ENCODE peak calls at places on chromosomes 11 and 22, in five cellular contexts. Y, D, E, Q and P are unnamed samples.

GRCh38 chr22:38153821-38154562 is 27.6 kb downstream of the PLA2G6 start:
- DNase-seq in Y (no peak), Q (no peak), E (no peak), D (no peak), P (no peak)

GRCh38 chr11:45174168-45174835 is 27.9 kb downstream of the PRDM11 start:
- DNase-seq in Y (no peak), Q (no peak), E (no peak), D (no peak), P (no peak)

GRCh38 chr22:47446821-47447810 is 684.7 kb downstream of the TBC1D22A start:
- DNase-seq in Q (no peak), Y (no peak), D (no peak), E (no peak), P (no peak)

GRCh38 chr11:129985823-129986222 is 16.8 kb downstream of the PRDM10 start:
- DNase-seq in Q (no peak), E (no peak), D (no peak), Y (no peak), P (no peak)

GRCh38 chr11:120146413-120147093 is 8.6 kb upstream of the TRIM29 start:
- DNase-seq in Y (no peak), D (no peak), E (no peak), Q (no peak), P (no peak)

GRCh38 chr11:126035718-126036117 is 26.9 kb downstream of the CDON start:
- DNase-seq in E (no peak), Q (no peak), Y (no peak), D (no peak), P (no peak)

GRCh38 chr22:46093796-46094195 is 56.5 kb upstream of the PPARA start:
- DNase-seq in Q (no peak), E (no peak), Y (no peak), D (no peak), P (no peak)

GRCh38 chr11:113618360-113618759 is 87.7 kb downstream of the TMPRSS5 start:
- DNase-seq in E (no peak), Q (no peak), Y (peak; percentile 25), D (no peak), P (no peak)

GRCh38 chr22:41181349-41182241 is 23.5 kb upstream of the L3MBTL2 start:
- DNase-seq in Q (no peak), D (no peak), E (no peak), Y (peak; percentile 74), P (peak; percentile 90)

GRCh38 chr11:45272701-45273100 is 13.4 kb downstream of the SYT13 start:
- DNase-seq in E (no peak), Q (no peak), Y (no peak), D (no peak), P (no peak)

GRCh38 chr22:44403930-44404329 is 91.2 kb upstream of the SHISAL1 start:
- DNase-seq in E (no peak), Y (no peak), Q (no peak), D (no peak), P (no peak)

GRCh38 chr11:58525037-58525614 is 17.2 kb upstream of the OR5B21 start:
- DNase-seq in D (peak; percentile 63), E (no peak), Q (no peak), Y (no peak), P (no peak)

GRCh38 chr11:123374622-123374968 is 55.5 kb upstream of the GRAMD1B start:
- DNase-seq in E (no peak), D (no peak), Y (no peak), Q (no peak), P (no peak)

GRCh38 chr11:12449961-12450715 is 72.8 kb downstream of the PARVA start:
- DNase-seq in Y (peak; percentile 46), D (no peak), E (no peak), Q (no peak), P (peak; percentile 51)

GRCh38 chr11:16985297-16985696 is 28.9 kb downstream of the PLEKHA7 start:
- DNase-seq in Y (no peak), D (no peak), E (no peak), Q (no peak), P (no peak)

GRCh38 chr11:68761801-68762200 is 10.5 kb upstream of the TESMIN start:
- DNase-seq in E (no peak), Q (no peak), Y (no peak), D (no peak), P (no peak)

GRCh38 chr11:92451081-92451480 is 226.5 kb downstream of the FAT3 start:
- DNase-seq in Q (no peak), D (no peak), E (no peak), Y (no peak), P (no peak)

GRCh38 chr11:13339196-13340153 is 61.9 kb downstream of the BMAL1 start:
- DNase-seq in D (no peak), E (no peak), Q (no peak), Y (peak; percentile 95), P (peak; percentile 94)

GRCh38 chr11:78869293-78869692 is 294.6 kb upstream of the NARS2 start:
- DNase-seq in Q (no peak), E (no peak), Y (no peak), D (no peak), P (no peak)

GRCh38 chr11:75576445-75577049 is 14.5 kb downstream of the SERPINH1 start:
- DNase-seq in E (no peak), Y (peak; percentile 55), D (peak; percentile 68), Q (no peak), P (peak; percentile 80)

GRCh38 chr11:76149713-76150112 is 56.6 kb downstream of the WNT11 start:
- DNase-seq in Y (no peak), Q (no peak), D (no peak), E (no peak), P (no peak)

GRCh38 chr11:62552931-62553838 is 6.6 kb upstream of the AHNAK start:
- DNase-seq in Y (peak; percentile 97), Q (no peak), D (peak; percentile 53), E (peak; percentile 48), P (peak; percentile 98)

GRCh38 chr11:44728491-44728910 is 1.7 kb downstream of the TSPAN18 start:
- DNase-seq in D (no peak), E (no peak), Y (no peak), Q (no peak), P (no peak)

GRCh38 chr22:44287121-44287693 is 25.5 kb downstream of the SHISAL1 start:
- DNase-seq in Q (no peak), D (no peak), E (no peak), Y (no peak), P (no peak)

GRCh38 chr11:62896049-62896448 is 15.4 kb downstream of the SLC3A2 start:
- DNase-seq in E (no peak), Y (no peak), D (no peak), Q (no peak), P (no peak)

GRCh38 chr11:13928566-13929251 is 33.8 kb upstream of the SPON1 start:
- DNase-seq in Q (no peak), E (no peak), D (no peak), Y (peak; percentile 85), P (peak; percentile 82)

GRCh38 chr11:65116370-65117205 is 913 bp downstream of the ZNHIT2 start:
- DNase-seq in E (no peak), D (peak; percentile 36), Y (peak; percentile 70), Q (peak; percentile 49), P (peak; percentile 64)

GRCh38 chr22:20129747-20130014 is 1.9 kb upstream of the ZDHHC8 start:
- DNase-seq in Q (no peak), Y (no peak), D (no peak), E (no peak), P (no peak)

GRCh38 chr11:30128269-30128932 is 102.4 kb upstream of the FSHB start:
- DNase-seq in Q (no peak), E (no peak), D (no peak), Y (peak; percentile 82), P (peak; percentile 5)

GRCh38 chr11:6727971-6728890 is 43.5 kb downstream of the OR2AG2 start:
- DNase-seq in E (no peak), D (no peak), Y (no peak), Q (no peak), P (no peak)

GRCh38 chr11:64848779-64849599 is 4.5 kb upstream of the CDC42BPG start:
- DNase-seq in E (no peak), D (peak; percentile 89), Y (no peak), Q (no peak), P (no peak)

GRCh38 chr11:119352857-119353260 is 6.4 kb upstream of the MFRP start:
- DNase-seq in D (no peak), Q (no peak), E (no peak), Y (no peak), P (peak; percentile 48)

GRCh38 chr11:60927600-60927999 is 3.3 kb downstream of the TMEM132A start:
- DNase-seq in Q (no peak), D (no peak), Y (no peak), E (no peak), P (no peak)

GRCh38 chr22:25383892-25384291 is 164.5 kb downstream of the CRYBB2 start:
- DNase-seq in E (no peak), Y (no peak), D (no peak), Q (no peak), P (no peak)

GRCh38 chr22:35648066-35649025 is at the start of gene APOL6:
- DNase-seq in E (peak; percentile 12), Q (peak; percentile 44), D (peak; percentile 58), Y (peak; percentile 87), P (peak; percentile 95)